ENCODE peak calls at places on chromosomes 4 and X, in ten cellular contexts. A, T, H, R, V, S, D, Y, C and L are unnamed samples.

GRCh38 chr4:61555789-61556188 is 355.7 kb downstream of the ADGRL3 start:
- DNase-seq in A (peak), T (no peak), H (peak), R (no peak), V (no peak), S (no peak), D (peak), Y (no peak), C (no peak), L (no peak)

GRCh38 chr4:19300213-19300612 is 951.5 kb upstream of the SLIT2 start:
- DNase-seq in A (no peak), T (no peak), H (no peak), R (no peak), V (no peak), S (no peak), D (no peak), Y (no peak), C (no peak), L (no peak)

GRCh38 chr4:48943387-48943786 is 36.8 kb upstream of the OCIAD2 start:
- DNase-seq in A (no peak), T (no peak), H (peak), R (no peak), V (no peak), S (peak), D (no peak), Y (no peak), C (no peak), L (no peak)

GRCh38 chr4:82823062-82823461 is 24.5 kb upstream of the SCD5 start:
- DNase-seq in A (no peak), T (no peak), H (no peak), R (no peak), V (no peak), S (no peak), D (no peak), Y (no peak), C (no peak), L (no peak)

GRCh38 chr4:71094201-71094600 is 100.8 kb downstream of the DCK start:
- DNase-seq in A (no peak), T (no peak), H (no peak), R (no peak), V (no peak), S (no peak), D (no peak), Y (no peak), C (no peak), L (no peak)

GRCh38 chrX:6778547-6779231 is 243.8 kb upstream of the VCX3A start:
- DNase-seq in A (no peak), T (no peak), H (no peak), R (no peak), V (no peak), S (no peak), D (no peak), Y (no peak), C (no peak), L (no peak)

GRCh38 chr4:144948009-144948408 is 150.0 kb downstream of the ANAPC10 start:
- DNase-seq in A (no peak), T (no peak), H (no peak), R (no peak), V (no peak), S (no peak), D (no peak), Y (no peak), C (no peak), L (no peak)

GRCh38 chr4:146029939-146030710 is 91.5 kb upstream of the ZNF827 start:
- DNase-seq in A (peak), T (no peak), H (no peak), R (no peak), V (no peak), S (no peak), D (peak), Y (no peak), C (no peak), L (no peak)

GRCh38 chrX:148298737-148299136 is 201.7 kb upstream of the AFF2 start:
- DNase-seq in A (no peak), T (no peak), H (no peak), R (no peak), V (no peak), S (no peak), D (no peak), Y (no peak), C (no peak), L (no peak)

GRCh38 chr4:152164561-152164960 is 371.3 kb downstream of the FBXW7 start:
- DNase-seq in A (no peak), T (no peak), H (no peak), R (no peak), V (no peak), S (no peak), D (no peak), Y (no peak), C (no peak), L (no peak)

GRCh38 chrX:18390941-18391538 is 34.4 kb upstream of the CDKL5 start:
- DNase-seq in A (peak), T (no peak), H (peak), R (peak), V (peak), S (peak), D (peak), Y (peak), C (no peak), L (peak)

GRCh38 chr4:73034896-73035295 is 34.6 kb downstream of the COX18 start:
- DNase-seq in A (no peak), T (no peak), H (no peak), R (no peak), V (no peak), S (no peak), D (no peak), Y (no peak), C (no peak), L (no peak)

GRCh38 chr4:80454040-80454439 is 118.5 kb downstream of the CFAP299 start:
- DNase-seq in A (no peak), T (no peak), H (no peak), R (no peak), V (no peak), S (no peak), D (no peak), Y (no peak), C (no peak), L (no peak)

GRCh38 chr4:168574581-168575295 is 77.9 kb downstream of the PALLD start:
- DNase-seq in A (no peak), T (no peak), H (no peak), R (no peak), V (no peak), S (no peak), D (no peak), Y (no peak), C (no peak), L (no peak)

GRCh38 chrX:30713061-30713525 is 59.9 kb downstream of the GK start:
- DNase-seq in A (peak), T (no peak), H (peak), R (peak), V (peak), S (peak), D (peak), Y (no peak), C (peak), L (no peak)

GRCh38 chr4:99161700-99162099 is 17.6 kb upstream of the ADH4 start:
- DNase-seq in A (no peak), T (no peak), H (no peak), R (no peak), V (no peak), S (no peak), D (no peak), Y (no peak), C (no peak), L (no peak)

GRCh38 chr4:6193399-6193798 is 7.0 kb downstream of the JAKMIP1 start:
- DNase-seq in A (no peak), T (peak), H (no peak), R (no peak), V (no peak), S (no peak), D (no peak), Y (no peak), C (no peak), L (peak)

GRCh38 chrX:103607385-103608304 is at the start of gene TCEAL3:
- DNase-seq in A (peak), T (peak), H (no peak), R (peak), V (peak), S (no peak), D (peak), Y (peak), C (no peak), L (peak)

GRCh38 chr4:174650711-174651355 is 128.5 kb upstream of the HPGD start:
- DNase-seq in A (no peak), T (no peak), H (no peak), R (no peak), V (no peak), S (no peak), D (no peak), Y (no peak), C (no peak), L (no peak)

GRCh38 chr4:76116821-76117220 is 31.4 kb downstream of the NUP54 start:
- DNase-seq in A (no peak), T (no peak), H (no peak), R (no peak), V (no peak), S (no peak), D (no peak), Y (no peak), C (no peak), L (no peak)

GRCh38 chr4:184064877-184065276 is 152.8 kb downstream of the ENPP6 start:
- DNase-seq in A (peak), T (no peak), H (no peak), R (no peak), V (no peak), S (no peak), D (peak), Y (no peak), C (no peak), L (no peak)

GRCh38 chr4:77617203-77617602 is 11.6 kb downstream of the CXCL13 start:
- DNase-seq in A (no peak), T (no peak), H (peak), R (no peak), V (no peak), S (no peak), D (no peak), Y (no peak), C (no peak), L (no peak)

GRCh38 chrX:30793075-30793766 is 95.8 kb downstream of the TAB3 start:
- DNase-seq in A (peak), T (no peak), H (no peak), R (no peak), V (no peak), S (no peak), D (no peak), Y (no peak), C (no peak), L (peak)

GRCh38 chr4:155491336-155492131 is 114.8 kb upstream of the MAP9 start:
- DNase-seq in A (no peak), T (no peak), H (no peak), R (no peak), V (no peak), S (no peak), D (no peak), Y (no peak), C (no peak), L (no peak)

GRCh38 chr4:38760915-38761314 is 21.9 kb downstream of the TLR10 start:
- DNase-seq in A (no peak), T (no peak), H (no peak), R (no peak), V (no peak), S (no peak), D (no peak), Y (no peak), C (no peak), L (no peak)

GRCh38 chr4:52037730-52038108 is 380 bp downstream of the SGCB start:
- DNase-seq in A (no peak), T (no peak), H (peak), R (peak), V (no peak), S (no peak), D (peak), Y (peak), C (no peak), L (peak)

GRCh38 chr4:21507439-21507838 is 441.1 kb downstream of the KCNIP4 start:
- DNase-seq in A (no peak), T (no peak), H (peak), R (no peak), V (no peak), S (no peak), D (no peak), Y (no peak), C (no peak), L (no peak)

GRCh38 chr4:68469482-68469881 is 22.2 kb downstream of the TMPRSS11E start:
- DNase-seq in A (no peak), T (no peak), H (no peak), R (no peak), V (no peak), S (no peak), D (no peak), Y (no peak), C (no peak), L (no peak)

GRCh38 chrX:56468441-56468840 is 95.0 kb upstream of the UBQLN2 start:
- DNase-seq in A (no peak), T (no peak), H (no peak), R (no peak), V (no peak), S (no peak), D (no peak), Y (no peak), C (no peak), L (no peak)

GRCh38 chr4:89055157-89056080 is 1.6 kb downstream of the FAM13A start:
- DNase-seq in A (no peak), T (no peak), H (no peak), R (no peak), V (no peak), S (no peak), D (no peak), Y (no peak), C (no peak), L (no peak)

GRCh38 chr4:4386736-4387392 is at the start of gene NSG1:
- DNase-seq in A (no peak), T (peak), H (peak), R (no peak), V (no peak), S (no peak), D (no peak), Y (peak), C (no peak), L (no peak)

GRCh38 chrX:101460669-101461068 is 24.6 kb upstream of the ARMCX4 start:
- DNase-seq in A (no peak), T (no peak), H (peak), R (no peak), V (no peak), S (no peak), D (no peak), Y (no peak), C (no peak), L (no peak)

DNA sequence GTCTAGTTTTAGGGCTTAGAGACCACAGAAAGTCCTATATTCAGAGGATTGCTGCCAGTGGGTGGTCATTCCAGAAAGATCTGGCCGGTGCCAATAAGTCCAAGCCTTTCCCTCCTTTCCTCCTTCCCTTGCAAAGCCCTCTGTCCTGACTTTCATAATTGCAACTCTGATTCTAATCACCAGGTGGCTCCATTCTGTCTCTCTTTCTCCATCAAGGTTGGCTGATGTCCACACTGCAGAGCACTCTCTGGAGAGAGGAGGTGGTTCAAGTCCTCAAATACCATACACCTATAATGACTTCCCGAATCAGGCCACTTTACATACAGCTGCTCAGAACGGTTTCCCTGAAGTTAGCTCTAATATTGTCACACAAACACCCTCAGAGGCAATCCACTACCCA is 22.4 kb upstream of the ARMCX4 start:
- DNase-seq in A (no peak), T (no peak), H (peak), R (no peak), V (no peak), S (peak), D (no peak), Y (no peak), C (no peak), L (no peak)
- TF ChIP-seq CTCF in A (no peak), T (peak), H (no peak), R (no peak), V (no peak), S (peak), D (no peak), Y (no peak), C (peak), L (no peak)

DNA sequence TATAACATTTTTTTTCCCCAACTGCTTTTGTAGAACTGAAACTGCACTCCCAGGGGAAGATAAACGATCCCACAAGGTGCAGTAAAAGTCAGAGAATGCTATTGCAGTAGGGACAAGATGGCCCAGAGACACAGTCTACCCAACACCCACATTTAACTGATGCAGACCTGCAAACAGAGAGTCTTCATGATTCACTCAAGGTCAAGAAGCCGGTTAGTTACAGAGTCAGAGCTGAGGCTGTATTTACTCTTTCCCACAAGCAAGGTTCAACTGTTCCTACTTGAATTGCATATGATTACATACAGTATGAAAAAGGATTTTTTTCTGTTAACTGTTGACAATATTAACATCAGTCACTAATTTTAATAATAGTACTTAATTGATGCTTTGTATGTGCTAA is 654.6 kb downstream of the IL1RAPL1 start:
- DNase-seq in A (no peak), T (no peak), H (no peak), R (no peak), V (no peak), S (no peak), D (no peak), Y (no peak), C (no peak), L (no peak)
- TF ChIP-seq EP300 in A (no peak), T (no peak), H (no peak), R (no peak), V (no peak), S (no peak), D (no peak), Y (no peak), C (no peak), L (no peak)

GRCh38 chrX:119482497-119483480 is 14.5 kb downstream of the SLC25A5 start:
- DNase-seq in A (peak), T (peak), H (peak), R (no peak), V (peak), S (peak), D (peak), Y (peak), C (no peak), L (peak)
- TF ChIP-seq POLR2A in A (no peak), T (no peak), H (peak), R (no peak), V (no peak), S (no peak), D (peak), Y (no peak), C (peak), L (no peak)

DNA sequence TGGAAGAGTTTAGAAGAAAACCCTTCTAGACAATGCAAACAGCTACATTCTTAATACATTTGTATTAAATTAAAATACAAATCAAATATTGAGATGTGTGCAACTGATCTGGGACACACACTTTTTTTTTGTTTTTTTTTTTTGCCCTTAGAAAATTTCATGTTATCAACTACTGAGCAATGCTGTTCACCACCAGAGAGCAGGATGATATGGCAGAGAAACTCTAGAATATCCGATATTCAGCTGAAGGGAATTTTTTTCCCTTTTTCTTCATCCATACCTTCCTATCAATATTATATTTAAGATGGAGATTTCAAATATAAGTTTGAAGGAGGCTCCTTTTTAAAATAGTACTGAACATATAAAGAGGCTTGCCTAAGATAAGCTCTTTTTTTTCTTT is 1.0 kb downstream of the NDST3 start:
- DNase-seq in A (no peak), T (no peak), H (no peak), R (no peak), V (no peak), S (no peak), D (no peak), Y (no peak), C (no peak), L (no peak)
- TF ChIP-seq CTCF in A (no peak), T (no peak), H (no peak), R (no peak), V (no peak), S (no peak), D (no peak), Y (no peak), C (no peak), L (no peak)

GRCh38 chr4:132860976-132861375 is 288.1 kb upstream of the PCDH10 start:
- DNase-seq in A (no peak), T (no peak), H (no peak), R (no peak), V (no peak), S (no peak), D (no peak), Y (no peak), C (no peak), L (no peak)
- TF ChIP-seq EP300 in A (no peak), T (no peak), H (no peak), R (no peak), V (no peak), S (no peak), D (no peak), Y (no peak), C (no peak), L (no peak)

DNA sequence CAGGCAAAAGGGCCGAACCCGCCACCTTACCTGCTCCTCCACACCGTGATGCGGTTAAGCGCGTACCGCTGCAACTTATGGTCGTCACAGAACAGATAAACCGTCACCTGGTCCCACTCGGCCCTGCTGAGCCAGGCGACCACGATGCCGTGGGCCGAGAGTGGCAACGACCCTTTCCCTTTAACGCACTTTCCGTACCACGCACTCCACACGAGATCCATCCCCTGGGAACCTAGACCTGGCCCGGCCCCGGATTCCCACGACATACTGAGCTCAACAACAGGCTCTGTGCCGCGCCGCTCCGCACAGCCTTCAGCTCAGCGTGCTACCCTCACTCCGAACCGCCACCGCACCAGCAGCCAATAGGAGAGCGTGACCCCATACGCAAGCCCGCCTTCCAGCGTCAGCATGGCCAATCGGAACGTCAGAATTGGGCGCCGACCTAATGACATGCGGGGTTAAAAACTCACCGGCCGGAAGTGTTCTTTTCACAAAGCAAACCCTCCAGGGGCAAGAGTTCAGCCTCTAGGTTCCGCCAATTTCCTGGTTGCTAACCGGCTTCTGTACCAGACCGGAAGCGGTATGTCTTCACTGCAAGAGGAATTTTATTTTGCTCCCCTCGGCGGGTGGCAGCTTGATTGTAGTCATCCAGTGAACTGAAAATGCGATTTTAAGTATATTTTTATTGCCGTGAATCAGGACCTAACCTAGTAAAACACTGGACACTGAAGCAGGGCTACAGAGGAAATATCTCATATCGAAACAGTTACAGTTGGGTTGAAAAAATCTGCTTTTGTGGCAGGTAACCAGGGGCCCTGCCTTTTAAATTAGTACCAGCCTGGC is at the start of gene LAS1L:
- DNase-seq in A (peak), T (peak), H (peak), R (peak), V (peak), S (peak), D (peak), Y (peak), C (peak), L (peak)
- TF ChIP-seq POLR2A in A (no peak), T (peak), H (peak), R (no peak), V (no peak), S (peak), D (peak), Y (peak), C (peak), L (peak)

DNA sequence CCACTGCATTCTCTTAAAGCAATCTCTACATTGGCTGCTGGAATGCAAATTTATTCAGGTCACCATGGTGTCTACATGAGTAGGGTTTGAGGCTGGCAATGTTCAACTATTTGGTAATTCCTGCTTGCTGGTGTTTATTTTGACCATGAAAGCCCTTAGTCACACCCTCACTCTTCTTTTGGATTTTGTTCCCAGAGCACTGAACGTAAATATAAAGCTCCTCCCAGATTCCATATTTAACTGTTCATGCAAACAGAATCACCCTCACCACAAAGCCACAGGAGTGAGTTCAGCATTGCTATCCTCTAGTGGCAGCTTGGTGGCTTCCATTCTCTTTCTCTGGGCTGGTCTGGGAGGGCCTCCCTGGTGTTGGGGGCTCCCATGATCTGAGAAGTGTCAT is 82.8 kb downstream of the LNX1 start:
- DNase-seq in A (no peak), T (no peak), H (peak), R (no peak), V (no peak), S (no peak), D (no peak), Y (no peak), C (no peak), L (no peak)
- TF ChIP-seq CTCF in A (no peak), T (no peak), H (no peak), R (no peak), V (no peak), S (peak), D (no peak), Y (no peak), C (no peak), L (no peak)

GRCh38 chrX:119512145-119512800 is 44.0 kb downstream of the SLC25A5 start:
- DNase-seq in A (peak), T (no peak), H (peak), R (no peak), V (no peak), S (peak), D (peak), Y (peak), C (peak), L (peak)
- TF ChIP-seq EP300 in A (no peak), T (no peak), H (no peak), R (no peak), V (no peak), S (no peak), D (no peak), Y (no peak), C (no peak), L (no peak)